ENCODE peak calls at places on chromosomes 16 and 17, in ten cellular contexts. R is cardiac muscle cell, J is spleen, N is IMR-90, U is HCT116, O is right lobe of liver, Z is gastrocnemius medialis, W is body of pancreas, V is A549, H is BE2C. E is an unnamed sample. For H3K9me3 and H3K4me1, the result is how much of the 10 kb centered on the place peaks cover.

GRCh38 chr17:71023631-71024030 is 854.3 kb downstream of the KCNJ2 start:
- DNase-seq in R (peak), J (no peak), N (no peak), U (no peak), O (no peak), Z (no peak), W (no peak), V (no peak), H (peak), E (no peak)

GRCh38 chr17:10779607-10780006 is 24.3 kb downstream of the TMEM238L start:
- DNase-seq in R (no peak), J (no peak), N (no peak), U (no peak), O (no peak), Z (no peak), W (no peak), V (no peak), H (no peak), E (no peak)

GRCh38 chr17:28717578-28718316 is at the start of gene RAB34:
- DNase-seq in R (peak), J (peak), N (peak), U (no peak), O (peak), Z (no peak), W (no peak), V (peak), H (no peak), E (peak)

GRCh38 chr17:74746922-74747321 is 1.5 kb upstream of the NHERF1 start:
- DNase-seq in R (peak), J (peak), N (no peak), U (no peak), O (peak), Z (no peak), W (no peak), V (no peak), H (no peak), E (no peak)

GRCh38 chr17:69960755-69961154 is 114.3 kb upstream of the KCNJ16 start:
- DNase-seq in R (no peak), J (no peak), N (no peak), U (no peak), O (no peak), Z (peak), W (peak), V (no peak), H (no peak), E (no peak)

GRCh38 chr16:21134053-21134452 is 16.6 kb downstream of the DNAH3 start:
- DNase-seq in R (no peak), J (no peak), N (no peak), U (no peak), O (no peak), Z (no peak), W (no peak), V (no peak), H (no peak), E (no peak)

GRCh38 chr16:71919033-71919432 is 23.7 kb downstream of the IST1 start:
- DNase-seq in R (no peak), J (no peak), N (no peak), U (no peak), O (no peak), Z (no peak), W (no peak), V (no peak), H (no peak), E (no peak)

GRCh38 chr16:51949260-51949659 is 597.7 kb downstream of the TOX3 start:
- DNase-seq in R (peak), J (no peak), N (no peak), U (no peak), O (no peak), Z (no peak), W (no peak), V (no peak), H (peak), E (no peak)

GRCh38 chr17:8611135-8611534 is 19.4 kb downstream of the MYH10 start:
- DNase-seq in R (no peak), J (no peak), N (no peak), U (no peak), O (no peak), Z (no peak), W (no peak), V (no peak), H (no peak), E (no peak)

GRCh38 chr16:5928476-5929055 is 831.0 kb upstream of the EEF2KMT start:
- DNase-seq in R (no peak), J (no peak), N (no peak), U (no peak), O (no peak), Z (no peak), W (no peak), V (no peak), H (no peak), E (no peak)

GRCh38 chr17:44086364-44087311 is 16.1 kb downstream of the G6PC3 start:
- DNase-seq in R (no peak), J (no peak), N (peak), U (peak), O (peak), Z (no peak), W (no peak), V (peak), H (peak), E (no peak)

GRCh38 chr16:80527297-80527696 is 13.5 kb upstream of the DYNLRB2 start:
- DNase-seq in R (peak), J (peak), N (peak), U (peak), O (no peak), Z (no peak), W (no peak), V (peak), H (no peak), E (no peak)

GRCh38 chr17:30236807-30237206 is 1.3 kb upstream of the SLC6A4 start:
- DNase-seq in R (peak), J (peak), N (no peak), U (peak), O (peak), Z (no peak), W (peak), V (peak), H (peak), E (peak)

GRCh38 chr16:19186403-19186802 is 18.4 kb downstream of the SYT17 start:
- DNase-seq in R (no peak), J (no peak), N (no peak), U (no peak), O (no peak), Z (no peak), W (no peak), V (no peak), H (no peak), E (no peak)

GRCh38 chr16:87848676-87849345 is 20.5 kb downstream of the SLC7A5 start:
- DNase-seq in R (no peak), J (no peak), N (no peak), U (no peak), O (no peak), Z (no peak), W (no peak), V (no peak), H (no peak), E (no peak)

GRCh38 chr16:54522596-54522995 is 236.0 kb upstream of the IRX3 start:
- DNase-seq in R (no peak), J (no peak), N (no peak), U (no peak), O (no peak), Z (no peak), W (no peak), V (no peak), H (no peak), E (no peak)

GRCh38 chr17:27540300-27541105 is 84.3 kb downstream of the KSR1 start:
- DNase-seq in R (no peak), J (peak), N (peak), U (no peak), O (peak), Z (peak), W (peak), V (peak), H (no peak), E (peak)

DNA sequence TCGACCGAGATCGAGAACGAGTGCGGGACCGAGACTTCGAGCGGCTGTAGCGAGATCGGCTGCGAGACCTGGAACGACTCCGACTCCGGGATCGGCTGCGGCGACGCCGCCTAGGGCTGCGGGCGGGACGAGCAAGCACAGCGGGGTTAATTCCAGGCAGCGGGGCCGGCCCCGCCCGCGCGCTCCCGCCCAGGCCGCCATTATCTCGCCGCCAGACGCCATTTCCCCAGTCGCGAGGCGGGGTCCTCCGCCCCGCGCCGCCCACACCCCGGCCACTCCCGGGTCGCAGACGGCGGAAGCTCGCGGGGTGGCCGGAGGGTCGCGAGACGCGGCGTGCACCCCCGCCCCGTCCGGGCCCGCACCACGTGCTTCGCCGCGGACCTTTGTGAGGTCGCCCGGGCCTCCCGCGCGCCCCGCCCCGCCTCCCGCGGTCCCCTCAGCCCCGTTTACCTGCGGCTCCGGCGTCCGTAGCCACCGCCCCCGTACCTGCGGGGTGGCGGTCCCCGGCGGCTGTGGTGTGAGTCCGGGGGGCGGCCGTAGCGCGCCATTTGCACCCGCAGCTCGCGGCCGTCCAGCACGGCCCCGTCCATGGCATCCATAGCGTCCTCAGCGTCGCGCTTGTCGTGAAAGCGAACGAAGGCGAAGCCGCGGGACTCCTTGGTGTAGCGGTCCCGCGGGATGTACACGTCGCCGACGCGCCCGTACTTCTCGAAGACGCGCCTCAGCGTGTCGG is 616 bp downstream of the SRSF2 start:
- DNase-seq in R (peak), J (peak), N (peak), U (no peak), O (peak), Z (peak), W (peak), V (peak), H (peak), E (peak)
- TF ChIP-seq CTCF in R (peak), J (peak), N (peak), U (no peak), O (no peak), Z (peak), W (no peak), V (no peak), H (peak), E (peak)

GRCh38 chr16:10390867-10391266 is 5.0 kb downstream of the ATF7IP2 start:
- DNase-seq in R (no peak), J (no peak), N (no peak), U (no peak), O (no peak), Z (no peak), W (no peak), V (no peak), H (no peak), E (no peak)

GRCh38 chr16:10390330-10390729 is 4.5 kb downstream of the ATF7IP2 start:
- DNase-seq in R (no peak), J (no peak), N (no peak), U (no peak), O (no peak), Z (no peak), W (no peak), V (no peak), H (no peak), E (no peak)

GRCh38 chr16:10387378-10387681 is 1.5 kb downstream of the ATF7IP2 start:
- DNase-seq in R (no peak), J (no peak), N (no peak), U (no peak), O (no peak), Z (no peak), W (no peak), V (no peak), H (no peak), E (no peak)

GRCh38 chr16:10386517-10387377 is 886 bp downstream of the ATF7IP2 start:
- DNase-seq in R (no peak), J (no peak), N (peak), U (no peak), O (no peak), Z (no peak), W (no peak), V (peak), H (no peak), E (no peak)

GRCh38 chr16:10388987-10389386 is 3.1 kb downstream of the ATF7IP2 start:
- DNase-seq in R (no peak), J (no peak), N (no peak), U (no peak), O (no peak), Z (no peak), W (no peak), V (no peak), H (no peak), E (no peak)
- H3K9me3 ChIP-seq in R (under half), J (under half), N (under half), U (under half), O (under half), Z (under half), W (under half), V (under half), H (under half), E (under half)

DNA sequence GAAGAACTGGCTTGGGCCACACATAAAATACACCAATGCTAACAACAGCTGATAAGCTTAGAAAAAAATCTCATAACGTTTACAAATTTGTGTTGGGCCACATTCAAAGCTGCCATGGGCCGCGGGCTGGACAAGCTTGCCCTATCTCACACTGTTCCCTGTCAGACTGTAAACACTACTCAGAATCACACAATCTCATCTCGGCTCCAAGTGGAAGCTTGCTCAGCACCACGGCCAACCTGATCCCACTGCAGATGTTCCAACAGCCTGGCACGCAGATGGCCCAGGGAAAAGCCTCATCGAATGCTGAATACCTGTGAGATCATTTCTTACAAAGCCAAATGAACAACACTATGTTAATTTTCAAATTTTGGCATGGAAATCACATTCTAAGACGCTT is 125.8 kb downstream of the ANKRD11 start:
- DNase-seq in R (no peak), J (no peak), N (peak), U (no peak), O (no peak), Z (no peak), W (peak), V (no peak), H (no peak), E (peak)
- H3K4me1 ChIP-seq in R (under half), J (half or more), N (under half), U (under half), O (under half), Z (half or more), W (half or more), V (half or more), H (under half), E (half or more)

DNA sequence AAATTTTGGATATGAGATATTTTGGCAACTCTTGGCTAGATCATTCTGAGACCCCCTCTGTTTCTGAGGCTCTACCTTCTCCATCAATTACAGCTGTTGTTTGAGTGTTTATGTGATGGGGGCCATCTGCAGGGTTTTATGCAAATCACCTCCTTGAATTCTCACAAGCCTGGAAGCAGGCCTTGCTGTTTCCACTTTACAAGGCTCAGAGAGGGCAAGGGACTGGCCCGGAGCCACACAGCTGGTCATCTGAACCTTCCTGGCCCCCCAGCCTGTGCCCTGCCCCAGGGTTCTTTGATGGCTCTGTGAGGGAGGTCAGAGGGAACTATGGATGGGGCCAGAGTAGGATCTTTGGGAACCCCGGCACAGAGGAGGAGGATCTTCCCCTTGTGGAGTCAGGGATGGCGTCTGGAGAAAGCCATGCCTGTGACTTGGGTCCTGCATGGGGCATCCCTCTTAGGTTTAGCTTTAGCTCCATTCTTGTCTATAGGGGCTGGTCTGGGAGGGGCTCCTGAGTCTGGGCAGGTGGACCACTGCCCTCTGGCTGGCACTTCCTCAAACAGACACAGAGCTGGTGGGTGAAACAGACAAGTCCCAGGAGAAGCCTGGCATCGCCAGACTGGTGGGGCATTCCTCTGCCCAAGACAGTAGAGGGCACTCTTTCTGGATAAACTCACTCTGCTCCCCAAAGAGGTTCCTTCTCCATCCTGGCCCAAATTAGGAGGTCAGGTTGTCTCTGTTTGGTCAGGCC is 26.2 kb downstream of the IL21R start:
- DNase-seq in R (no peak), J (peak), N (no peak), U (no peak), O (no peak), Z (no peak), W (no peak), V (no peak), H (no peak), E (peak)
- TF ChIP-seq CTCF in R (peak), J (no peak), N (peak), U (peak), O (no peak), Z (no peak), W (no peak), V (no peak), H (no peak), E (no peak)

DNA sequence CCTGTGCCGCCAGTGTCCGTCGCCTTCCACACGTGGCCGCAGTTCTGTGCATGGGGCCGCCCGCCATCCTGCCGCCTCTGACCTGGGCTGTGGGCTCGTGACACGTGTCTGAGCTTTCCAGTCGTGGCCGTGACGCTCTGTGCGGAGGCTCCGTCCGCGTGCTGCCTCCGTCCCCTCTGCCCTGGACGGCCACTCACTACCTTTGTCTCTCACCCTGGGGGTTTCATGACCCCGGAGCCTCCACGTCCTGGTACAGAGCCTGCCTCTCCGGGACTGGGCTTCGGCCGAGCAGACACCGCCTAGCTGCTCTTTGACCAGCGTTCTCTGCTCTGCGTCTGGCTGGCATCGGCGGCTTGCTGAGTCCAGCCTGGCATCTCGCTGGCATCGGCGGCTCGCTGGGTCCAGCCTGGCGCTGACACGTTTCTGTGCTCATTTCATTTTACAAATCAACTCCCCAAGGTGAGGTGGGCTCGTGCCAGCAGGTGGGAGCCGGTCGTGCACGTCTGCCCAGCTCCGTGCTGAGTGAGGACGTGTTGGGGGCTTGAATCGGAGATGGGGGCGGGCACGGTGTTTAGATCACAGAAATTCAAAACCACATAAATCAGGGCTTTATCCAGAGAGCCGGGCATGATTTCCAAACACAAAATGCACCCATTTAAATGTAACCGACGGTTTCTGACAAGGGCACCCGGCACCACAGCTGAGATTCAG is 44.3 kb upstream of the GNG13 start:
- DNase-seq in R (no peak), J (no peak), N (no peak), U (no peak), O (no peak), Z (no peak), W (no peak), V (no peak), H (no peak), E (no peak)
- H3K9me3 ChIP-seq in R (under half), J (under half), N (under half), U (under half), O (under half), Z (under half), W (under half), V (under half), H (under half), E (under half)

GRCh38 chr16:66198641-66199040 is 167.8 kb upstream of the CDH5 start:
- DNase-seq in R (no peak), J (no peak), N (no peak), U (no peak), O (no peak), Z (no peak), W (no peak), V (no peak), H (no peak), E (no peak)
- H3K4me1 ChIP-seq in R (under half), J (under half), N (under half), U (under half), O (under half), Z (under half), W (under half), V (under half), H (under half), E (under half)